ENCODE peak calls at places on chromosomes 16 and 17, in ten cellular contexts. A, M, O, I, H, X, D, V, B and Q are unnamed samples.

GRCh38 chr17:45222273-45222993 is 748 bp downstream of the FMNL1 start:
- DNase-seq in A (no peak), M (no peak), O (no peak), I (no peak), H (no peak), X (no peak), D (no peak), V (no peak), B (no peak), Q (peak)

GRCh38 chr17:68682913-68683312 is 81.7 kb upstream of the FAM20A start:
- DNase-seq in A (no peak), M (no peak), O (no peak), I (no peak), H (no peak), X (no peak), D (no peak), V (no peak), B (no peak), Q (no peak)

GRCh38 chr17:35315283-35315682 is 58.1 kb downstream of the SLFN11 start:
- DNase-seq in A (peak), M (no peak), O (no peak), I (peak), H (no peak), X (no peak), D (no peak), V (peak), B (no peak), Q (no peak)

GRCh38 chr16:55643161-55643970 is 12.4 kb upstream of the SLC6A2 start:
- DNase-seq in A (peak), M (no peak), O (peak), I (no peak), H (peak), X (peak), D (peak), V (peak), B (no peak), Q (no peak)

GRCh38 chr17:76076765-76077581 is 2.0 kb upstream of the ZACN start:
- DNase-seq in A (no peak), M (no peak), O (no peak), I (no peak), H (no peak), X (no peak), D (no peak), V (peak), B (no peak), Q (no peak)

GRCh38 chr16:47308601-47309000 is 152.3 kb downstream of the ITFG1 start:
- DNase-seq in A (no peak), M (no peak), O (no peak), I (no peak), H (no peak), X (no peak), D (no peak), V (peak), B (no peak), Q (no peak)

GRCh38 chr17:57665128-57665527 is 80.0 kb downstream of the CCDC182 start:
- DNase-seq in A (no peak), M (no peak), O (no peak), I (no peak), H (no peak), X (no peak), D (no peak), V (no peak), B (no peak), Q (no peak)

GRCh38 chr17:28130455-28130854 is 88.0 kb downstream of the NLK start:
- DNase-seq in A (no peak), M (no peak), O (no peak), I (no peak), H (no peak), X (no peak), D (no peak), V (no peak), B (no peak), Q (no peak)

GRCh38 chr16:62034236-62035114 is 1.8 kb downstream of the CDH8 start:
- DNase-seq in A (no peak), M (no peak), O (no peak), I (no peak), H (no peak), X (no peak), D (no peak), V (no peak), B (no peak), Q (no peak)

GRCh38 chr17:80649200-80649644 is 104.6 kb downstream of the RPTOR start:
- DNase-seq in A (no peak), M (no peak), O (no peak), I (no peak), H (no peak), X (no peak), D (no peak), V (no peak), B (no peak), Q (no peak)

GRCh38 chr16:87723224-87723619 is 42.6 kb downstream of the KLHDC4 start:
- DNase-seq in A (peak), M (no peak), O (no peak), I (no peak), H (peak), X (no peak), D (peak), V (peak), B (peak), Q (peak)

GRCh38 chr17:27805520-27806146 is 5.3 kb upstream of the NOS2 start:
- DNase-seq in A (peak), M (peak), O (peak), I (peak), H (peak), X (peak), D (peak), V (peak), B (peak), Q (peak)

GRCh38 chr17:2058521-2059124 is 3.7 kb downstream of the HIC1 start:
- DNase-seq in A (no peak), M (peak), O (no peak), I (no peak), H (peak), X (no peak), D (peak), V (peak), B (peak), Q (peak)
- TF ChIP-seq POLR2A in A (no peak), M (no peak), O (no peak), I (no peak), H (no peak), X (no peak), D (no peak), V (peak), B (no peak), Q (no peak)

GRCh38 chr17:78722101-78722761 is 59.8 kb downstream of the CYTH1 start:
- DNase-seq in A (no peak), M (no peak), O (no peak), I (no peak), H (no peak), X (no peak), D (peak), V (no peak), B (no peak), Q (no peak)
- TF ChIP-seq POLR2A in A (no peak), M (no peak), O (no peak), I (no peak), H (no peak), X (no peak), D (no peak), V (no peak), B (no peak), Q (no peak)

DNA sequence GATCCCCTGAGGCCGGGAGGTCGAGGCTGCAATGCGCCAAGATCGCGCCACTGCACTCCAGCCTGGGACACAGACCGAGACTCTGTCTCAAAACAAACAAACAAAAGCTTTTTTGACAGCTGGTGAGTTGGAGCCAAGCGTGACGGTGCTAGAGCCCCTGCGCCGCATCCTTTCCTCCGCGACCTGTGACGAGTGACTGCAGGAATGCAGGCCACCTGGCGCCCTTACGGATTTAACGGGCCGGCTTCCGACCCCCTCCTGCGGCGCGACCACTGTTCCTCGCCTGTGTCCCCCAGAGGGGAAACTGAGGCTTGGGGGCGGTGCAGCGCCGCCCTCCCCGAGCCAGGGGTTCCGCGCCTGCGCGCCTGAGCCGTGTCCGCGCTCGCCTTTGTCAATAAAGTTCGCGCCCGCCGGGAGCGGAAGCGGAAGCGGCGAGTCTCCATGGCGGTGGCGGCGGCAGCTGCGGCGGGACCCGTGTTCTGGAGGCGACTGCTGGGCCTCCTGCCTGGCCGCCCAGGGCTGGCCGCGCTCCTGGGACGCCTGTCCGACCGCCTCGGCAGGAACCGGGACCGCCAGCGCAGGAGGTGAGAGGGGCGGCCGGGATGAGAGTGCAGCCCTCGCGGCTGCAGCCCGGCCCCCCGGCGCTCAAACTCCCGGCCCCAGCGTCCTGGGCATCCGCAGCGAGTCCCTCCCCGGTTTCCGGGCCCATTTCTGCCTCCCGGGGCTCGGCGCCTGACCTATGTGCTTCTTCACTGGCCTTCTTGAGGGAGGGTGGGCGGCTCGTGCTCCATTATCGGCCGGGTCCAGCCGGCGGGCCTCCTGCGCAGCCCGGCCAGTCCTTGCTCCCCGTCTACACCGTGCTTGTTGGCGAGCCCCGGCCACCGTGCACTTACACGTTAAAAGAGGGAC is at the start of gene PGS1:
- DNase-seq in A (peak), M (no peak), O (no peak), I (peak), H (peak), X (peak), D (peak), V (peak), B (peak), Q (no peak)
- TF ChIP-seq POLR2A in A (peak), M (peak), O (peak), I (peak), H (no peak), X (peak), D (peak), V (peak), B (peak), Q (peak)

DNA sequence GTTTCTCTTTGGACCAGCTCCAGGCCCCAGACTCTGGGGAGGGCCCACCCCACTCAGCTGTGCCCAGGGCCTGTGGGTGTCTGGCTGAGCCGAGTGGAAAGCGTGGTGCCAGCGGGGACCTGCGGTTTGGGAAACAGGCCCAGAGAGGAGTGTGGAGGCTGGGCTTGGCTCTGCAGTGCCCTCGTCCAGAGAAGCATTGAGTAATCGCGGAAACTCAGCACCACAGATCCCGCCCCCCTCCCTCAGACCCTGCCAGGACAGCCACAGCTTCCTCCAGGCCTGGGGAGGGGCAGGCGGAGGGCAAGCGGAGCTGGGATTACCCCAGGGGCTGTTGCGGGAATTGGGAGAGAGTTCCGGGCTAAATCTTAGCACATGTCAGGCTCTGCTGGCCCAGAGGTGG is 14.6 kb upstream of the PITPNA start:
- DNase-seq in A (peak), M (peak), O (peak), I (peak), H (peak), X (no peak), D (peak), V (peak), B (peak), Q (peak)
- TF ChIP-seq POLR2A in A (peak), M (no peak), O (no peak), I (no peak), H (no peak), X (no peak), D (no peak), V (no peak), B (no peak), Q (no peak)